ENCODE peak calls at places on chromosome 11, in four cellular contexts. C, G, B and A are unnamed samples.

GRCh38 chr11:47587039-47587675 is 679 bp downstream of the FAM180B start:
- DNase-seq in G (no peak), C (no peak), B (no peak), A (no peak)

GRCh38 chr11:32109596-32109995 is 18.7 kb downstream of the RCN1 start:
- DNase-seq in B (no peak), G (no peak), C (no peak), A (no peak)

GRCh38 chr11:30447246-30447645 is 124.3 kb downstream of the ARL14EP start:
- DNase-seq in B (no peak), G (no peak), C (no peak), A (no peak)

GRCh38 chr11:44624761-44625221 is 59.3 kb downstream of the CD82 start:
- DNase-seq in G (no peak), C (no peak), B (no peak), A (no peak)

GRCh38 chr11:43359432-43359818 is 705 bp downstream of the TTC17 start:
- DNase-seq in G (no peak), B (no peak), C (no peak), A (peak)

GRCh38 chr11:123434262-123434661 is 4.2 kb downstream of the GRAMD1B start:
- DNase-seq in B (no peak), G (no peak), C (no peak), A (peak)

GRCh38 chr11:63892233-63892632 is 24.7 kb downstream of the RCOR2 start:
- DNase-seq in G (no peak), C (no peak), B (no peak), A (no peak)

GRCh38 chr11:72735495-72736027 is 16.6 kb downstream of the ARAP1 start:
- DNase-seq in C (no peak), B (no peak), G (no peak), A (no peak)

GRCh38 chr11:133026952-133027351 is 505.3 kb downstream of the OPCML start:
- DNase-seq in C (no peak), G (no peak), B (no peak), A (no peak)

GRCh38 chr11:121351089-121351488 is 58.5 kb downstream of the SC5D start:
- DNase-seq in B (no peak), G (no peak), C (no peak), A (no peak)

GRCh38 chr11:61065955-61066638 is 36.2 kb upstream of the CD5 start:
- DNase-seq in G (no peak), C (no peak), B (no peak), A (no peak)

GRCh38 chr11:105312266-105312665 is 172.7 kb upstream of the CARD18 start:
- DNase-seq in C (no peak), B (no peak), G (no peak), A (no peak)

GRCh38 chr11:75267171-75267970 is 26.8 kb downstream of the TPBGL start:
- DNase-seq in B (no peak), G (no peak), C (no peak), A (no peak)

GRCh38 chr11:10646956-10647355 is 46.6 kb downstream of the IRAG1 start:
- DNase-seq in C (no peak), G (no peak), B (no peak), A (no peak)

GRCh38 chr11:75233688-75234295 is 6.8 kb upstream of the TPBGL start:
- DNase-seq in C (no peak), B (no peak), G (no peak), A (no peak)

GRCh38 chr11:28819741-28820140 is 711.6 kb downstream of the METTL15 start:
- DNase-seq in B (no peak), G (no peak), C (no peak), A (no peak)

GRCh38 chr11:111951565-111951964 is 14.4 kb downstream of the DIXDC1 start:
- DNase-seq in G (no peak), C (no peak), B (no peak), A (no peak)

GRCh38 chr11:15127341-15127740 is 12.6 kb downstream of the INSC start:
- DNase-seq in B (no peak), C (no peak), G (no peak), A (no peak)

GRCh38 chr11:69538840-69539239 is 57.4 kb downstream of the LINC01488 start:
- DNase-seq in B (no peak), C (peak), G (no peak), A (no peak)